ENCODE peak calls at places on chromosomes 12 and 14, in four cellular contexts. X, H, T and V are unnamed samples.

GRCh38 chr14:50816419-50817047 is 14.4 kb downstream of the NIN start:
- DNase-seq in H (no peak), X (no peak), T (no peak), V (no peak)

GRCh38 chr14:50045039-50045711 is 71.2 kb downstream of the VCPKMT start:
- DNase-seq in T (peak), H (peak), X (no peak), V (no peak)

GRCh38 chr14:68663385-68664076 is 129.3 kb downstream of the ZFP36L1 start:
- DNase-seq in H (no peak), T (no peak), X (no peak), V (no peak)

GRCh38 chr12:94874986-94875312 is 128.5 kb downstream of the NDUFA12 start:
- DNase-seq in T (no peak), H (no peak), X (peak), V (no peak)

GRCh38 chr12:56046027-56046780 is 4.5 kb downstream of the RPS26 start:
- DNase-seq in H (no peak), X (peak), T (no peak), V (no peak)

GRCh38 chr12:125683748-125684381 is 618.6 kb downstream of the AACS start:
- DNase-seq in H (peak), T (peak), X (peak), V (peak)

GRCh38 chr12:104792570-104792969 is 165.5 kb downstream of the SLC41A2 start:
- DNase-seq in T (no peak), H (peak), X (no peak), V (peak)

GRCh38 chr12:108616941-108617858 is 16.5 kb downstream of the SELPLG start:
- DNase-seq in H (no peak), X (no peak), T (no peak), V (no peak)

GRCh38 chr12:59626382-59626781 is 30.6 kb downstream of the SLC16A7 start:
- DNase-seq in H (no peak), X (no peak), T (no peak), V (no peak)

GRCh38 chr12:114361992-114362391 is 44.0 kb downstream of the TBX5 start:
- DNase-seq in H (no peak), X (no peak), T (no peak), V (no peak)

GRCh38 chr12:43758247-43758727 is 303 bp downstream of the PUS7L start:
- DNase-seq in T (peak), X (peak), H (peak), V (no peak)

GRCh38 chr12:67928621-67929369 is 60.5 kb upstream of the IFNG-AS1 start:
- DNase-seq in X (no peak), H (no peak), T (no peak), V (no peak)

GRCh38 chr14:51908086-51908485 is 47.7 kb downstream of the GNG2 start:
- DNase-seq in X (no peak), H (no peak), T (no peak), V (no peak)

GRCh38 chr12:78101946-78102635 is 271.4 kb downstream of the NAV3 start:
- DNase-seq in T (no peak), H (no peak), X (peak), V (no peak)

GRCh38 chr14:74392616-74393570 is 33.1 kb downstream of the SYNDIG1L start:
- DNase-seq in H (no peak), T (no peak), X (no peak), V (no peak)

GRCh38 chr12:10982244-10982643 is 4.5 kb downstream of the TAS2R50 start:
- DNase-seq in X (no peak), H (no peak), T (no peak), V (no peak)

GRCh38 chr12:88494520-88494919 is 85.8 kb downstream of the KITLG start:
- DNase-seq in X (no peak), T (no peak), H (no peak), V (no peak)

GRCh38 chr12:112555621-112556233 is 137.0 kb downstream of the PTPN11 start:
- DNase-seq in H (no peak), X (peak), T (no peak), V (no peak)

GRCh38 chr12:12723681-12724420 is 6.7 kb downstream of the CDKN1B start:
- DNase-seq in X (peak), H (peak), T (peak), V (peak)

GRCh38 chr12:73384592-73384991 is 1112.4 kb downstream of the TRHDE start:
- DNase-seq in X (no peak), T (no peak), H (no peak), V (no peak)

GRCh38 chr12:32312049-32312670 is 87.2 kb upstream of the FGD4 start:
- DNase-seq in H (no peak), T (no peak), X (peak), V (peak)

GRCh38 chr12:24820872-24821271 is 128.0 kb downstream of the BCAT1 start:
- DNase-seq in H (peak), T (no peak), X (no peak), V (peak)

GRCh38 chr12:108679282-108679681 is 45.6 kb upstream of the SELPLG start:
- DNase-seq in X (no peak), H (no peak), T (no peak), V (no peak)

GRCh38 chr14:55609681-55610080 is 29.7 kb downstream of the KTN1 start:
- DNase-seq in X (peak), T (no peak), H (no peak), V (peak)

GRCh38 chr14:38255673-38256357 is at the start of gene CLEC14A:
- DNase-seq in T (peak), X (peak), H (peak), V (peak)

GRCh38 chr12:132427177-132427725 is 62.7 kb upstream of the FBRSL1 start:
- DNase-seq in X (no peak), T (peak), H (peak), V (no peak)

GRCh38 chr12:6148061-6148460 is 23.6 kb upstream of the VWF start:
- DNase-seq in H (no peak), T (no peak), X (no peak), V (no peak)

GRCh38 chr12:94831081-94831747 is 172.3 kb downstream of the NDUFA12 start:
- DNase-seq in X (no peak), H (no peak), T (no peak), V (no peak)

GRCh38 chr12:49975370-49975761 is 2.6 kb downstream of the AQP6 start:
- DNase-seq in H (no peak), X (no peak), T (no peak), V (peak)

GRCh38 chr12:25583545-25583944 is 30.5 kb upstream of the LMNTD1 start:
- DNase-seq in T (no peak), X (peak), H (peak), V (peak)

GRCh38 chr12:6376079-6376941 is 947 bp upstream of the SCNN1A start:
- DNase-seq in T (no peak), X (peak), H (peak), V (peak)

GRCh38 chr14:34065222-34065621 is 114.3 kb upstream of the EGLN3 start:
- DNase-seq in H (no peak), X (no peak), T (no peak), V (no peak)

GRCh38 chr14:101503431-101504095 is 57.7 kb upstream of the DIO3 start:
- DNase-seq in H (no peak), X (no peak), T (no peak), V (no peak)

GRCh38 chr14:44700184-44700583 is 193.1 kb upstream of the FSCB start:
- DNase-seq in H (no peak), T (no peak), X (no peak), V (no peak)

GRCh38 chr14:93086441-93087055 is 29.2 kb downstream of the ITPK1 start:
- DNase-seq in H (no peak), X (no peak), T (no peak), V (no peak)

GRCh38 chr14:88470542-88471440 is 84.0 kb downstream of the PTPN21 start:
- DNase-seq in X (no peak), H (no peak), T (no peak), V (no peak)

GRCh38 chr14:90087433-90087832 is 25.6 kb downstream of the KCNK13 start:
- DNase-seq in X (no peak), H (peak), T (no peak), V (no peak)

GRCh38 chr12:119444462-119445044 is 110.0 kb downstream of the CCDC60 start:
- DNase-seq in T (no peak), X (peak), H (peak), V (peak)

GRCh38 chr14:32584079-32584478 is 255.0 kb downstream of the AKAP6 start:
- DNase-seq in H (no peak), T (no peak), X (no peak), V (no peak)

GRCh38 chr14:32590157-32590556 is 261.1 kb downstream of the AKAP6 start:
- DNase-seq in T (no peak), H (no peak), X (no peak), V (no peak)

GRCh38 chr14:32593290-32593942 is 264.3 kb downstream of the AKAP6 start:
- DNase-seq in H (no peak), X (no peak), T (no peak), V (no peak)

GRCh38 chr14:32588448-32589320 is 259.6 kb downstream of the AKAP6 start:
- DNase-seq in X (peak), H (peak), T (no peak), V (peak)
- TF ChIP-seq CTCF in X (peak), H (peak), T (peak), V (peak)

DNA sequence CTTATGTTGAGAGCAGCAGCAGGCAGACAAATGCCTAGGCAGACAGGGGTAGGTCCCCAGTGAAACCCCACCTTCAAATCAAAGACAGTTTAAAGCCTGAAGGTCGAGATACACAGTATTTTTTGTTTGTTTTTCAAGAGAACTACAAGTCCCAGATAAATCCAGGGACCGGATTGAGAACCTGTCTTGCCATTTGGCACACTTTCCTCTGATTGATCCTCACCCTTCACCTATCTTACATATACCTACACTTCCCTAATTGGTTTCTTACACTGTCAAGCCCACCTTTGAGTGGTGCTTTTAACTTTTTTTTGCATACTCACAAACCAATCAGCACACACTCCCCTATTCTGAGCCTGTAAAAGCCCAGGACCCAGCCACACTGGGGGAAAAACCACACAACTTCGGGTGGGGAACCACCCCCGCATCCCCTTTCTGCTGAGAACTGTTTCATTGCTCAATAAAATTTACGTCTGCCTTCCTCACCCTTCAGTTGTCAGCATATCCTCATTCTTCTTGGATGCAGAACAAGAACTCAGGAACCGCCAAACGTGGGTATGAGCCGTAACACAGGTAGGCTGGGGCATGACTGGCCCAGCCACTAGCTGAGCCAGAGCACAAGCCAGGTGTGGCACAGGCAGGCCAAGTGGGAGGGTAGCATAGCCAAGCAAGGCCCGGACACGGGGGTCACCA is 11.1 kb downstream of the DICER1 start:
- DNase-seq in H (peak), T (peak), X (no peak), V (no peak)
- H3K27ac ChIP-seq in H (peak), T (no peak), X (peak), V (no peak)

DNA sequence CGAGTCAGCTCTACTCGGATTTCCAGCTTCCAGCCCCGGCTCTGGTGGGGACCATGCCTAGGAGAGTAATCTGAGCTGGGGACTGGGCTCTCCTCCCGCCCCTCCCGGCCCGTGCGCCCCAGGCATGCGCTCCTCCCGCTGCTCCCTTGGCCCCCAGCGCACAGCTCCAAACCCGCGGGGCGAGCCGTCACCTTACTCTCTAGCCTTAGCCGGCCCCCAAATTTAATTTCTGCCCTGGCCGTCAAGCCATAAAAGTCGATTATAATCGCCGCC is 41.7 kb upstream of the CAPRIN2 start:
- DNase-seq in X (peak), H (peak), T (no peak), V (peak)
- H3K4me3 ChIP-seq in X (peak), H (peak), T (peak), V (peak)

DNA sequence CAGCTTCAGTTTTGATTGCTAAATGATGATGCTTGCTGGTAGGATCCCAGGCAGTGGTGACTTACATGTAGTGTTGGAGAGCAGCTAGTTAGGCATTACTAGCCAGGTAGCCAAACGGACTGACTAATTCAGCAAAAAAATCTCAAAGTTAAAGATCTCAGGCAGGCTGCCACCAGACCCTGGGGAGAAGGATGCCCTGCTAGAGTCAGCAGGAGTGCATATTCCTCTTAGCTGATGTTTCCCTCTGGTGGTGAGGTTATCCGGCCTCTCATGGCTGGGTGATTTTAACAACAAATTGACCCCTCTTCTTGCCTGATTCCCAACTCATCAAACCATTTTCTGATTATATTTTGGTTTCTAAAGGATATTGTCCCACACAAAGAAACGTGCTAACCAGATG is 2.8 kb downstream of the EFS start:
- DNase-seq in X (peak), T (no peak), H (no peak), V (no peak)
- TF ChIP-seq CTCF in X (peak), T (no peak), H (no peak), V (peak)

GRCh38 chr12:69698769-69699540 is at the start of gene BEST3:
- DNase-seq in X (no peak), T (no peak), H (no peak), V (no peak)

GRCh38 chr12:69703146-69703642 is 4.1 kb upstream of the BEST3 start:
- DNase-seq in H (no peak), X (no peak), T (no peak), V (no peak)

GRCh38 chr12:69708649-69709048 is 9.5 kb upstream of the BEST3 start:
- DNase-seq in H (no peak), X (no peak), T (no peak), V (no peak)

GRCh38 chr12:69701821-69702220 is 2.7 kb upstream of the BEST3 start:
- DNase-seq in H (no peak), X (no peak), T (no peak), V (no peak)

GRCh38 chr12:69704357-69704756 is 5.3 kb upstream of the BEST3 start:
- DNase-seq in X (no peak), T (no peak), H (no peak), V (no peak)
- H3K27ac ChIP-seq in X (no peak), T (no peak), H (no peak), V (no peak)

GRCh38 chr12:121085113-121085841 is 46.2 kb upstream of the OASL start:
- DNase-seq in T (no peak), X (no peak), H (no peak), V (no peak)
- H3K4me3 ChIP-seq in T (no peak), X (no peak), H (no peak), V (no peak)

DNA sequence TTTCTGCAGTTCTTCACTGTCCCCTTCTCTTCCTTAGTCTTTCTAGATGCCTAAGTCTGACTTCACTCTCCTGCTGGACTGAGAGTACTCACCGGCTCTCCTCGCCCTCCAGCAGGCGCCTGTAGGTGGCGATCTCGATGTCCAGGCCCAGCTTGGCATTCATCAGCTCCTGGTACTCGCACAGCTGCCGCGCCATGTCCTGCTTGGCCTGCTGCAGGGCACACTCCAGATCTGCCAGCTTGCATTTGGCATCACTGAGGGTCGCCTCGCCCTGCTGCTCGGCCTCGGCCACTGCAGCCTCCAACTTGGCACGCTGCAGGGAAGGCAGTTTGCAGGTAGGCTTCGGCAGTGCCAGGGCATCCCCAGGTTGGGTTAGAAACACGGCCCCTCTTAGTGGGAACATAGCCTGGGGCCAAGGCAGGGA is 5.2 kb downstream of the KRT84 start:
- DNase-seq in X (peak), T (peak), H (peak), V (peak)
- TF ChIP-seq CTCF in X (peak), T (peak), H (peak), V (peak)

GRCh38 chr12:75890660-75891059 is 140.9 kb downstream of the PHLDA1 start:
- DNase-seq in X (no peak), T (no peak), H (no peak), V (no peak)

GRCh38 chr12:75889214-75889613 is 142.4 kb downstream of the PHLDA1 start:
- DNase-seq in X (peak), H (no peak), T (no peak), V (no peak)

GRCh38 chr12:75888398-75888797 is 143.2 kb downstream of the PHLDA1 start:
- DNase-seq in H (no peak), X (no peak), T (no peak), V (no peak)

GRCh38 chr12:75891072-75891471 is 140.5 kb downstream of the PHLDA1 start:
- DNase-seq in T (no peak), H (no peak), X (no peak), V (no peak)

GRCh38 chr12:75890141-75890540 is 141.4 kb downstream of the PHLDA1 start:
- DNase-seq in T (no peak), X (no peak), H (no peak), V (no peak)
- H3K27ac ChIP-seq in T (no peak), X (no peak), H (no peak), V (no peak)

DNA sequence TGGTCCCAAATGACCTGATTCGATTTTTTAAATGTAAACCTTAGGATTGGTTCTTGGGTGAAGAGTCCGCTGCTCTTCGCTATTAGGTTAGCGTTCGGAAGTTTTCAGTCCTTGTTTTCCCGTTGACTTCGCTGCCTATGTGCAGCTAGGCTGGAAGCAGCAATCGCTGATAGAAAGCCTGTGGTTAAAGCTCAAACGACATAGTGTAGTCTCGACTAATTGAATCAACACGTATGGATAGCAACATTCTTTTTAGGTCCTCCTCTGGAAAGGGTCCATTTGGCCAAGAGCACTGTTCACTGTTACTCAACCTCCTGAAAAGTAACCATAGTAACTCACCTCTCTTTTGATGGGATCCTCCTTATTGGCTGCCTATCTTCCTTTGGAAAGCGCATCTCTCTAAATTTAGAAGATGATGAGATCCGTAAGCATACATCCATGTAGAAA is 355.5 kb downstream of the SNAPC1 start:
- DNase-seq in H (no peak), T (no peak), X (no peak), V (peak)
- H3K4me3 ChIP-seq in H (no peak), T (no peak), X (peak), V (peak)

DNA sequence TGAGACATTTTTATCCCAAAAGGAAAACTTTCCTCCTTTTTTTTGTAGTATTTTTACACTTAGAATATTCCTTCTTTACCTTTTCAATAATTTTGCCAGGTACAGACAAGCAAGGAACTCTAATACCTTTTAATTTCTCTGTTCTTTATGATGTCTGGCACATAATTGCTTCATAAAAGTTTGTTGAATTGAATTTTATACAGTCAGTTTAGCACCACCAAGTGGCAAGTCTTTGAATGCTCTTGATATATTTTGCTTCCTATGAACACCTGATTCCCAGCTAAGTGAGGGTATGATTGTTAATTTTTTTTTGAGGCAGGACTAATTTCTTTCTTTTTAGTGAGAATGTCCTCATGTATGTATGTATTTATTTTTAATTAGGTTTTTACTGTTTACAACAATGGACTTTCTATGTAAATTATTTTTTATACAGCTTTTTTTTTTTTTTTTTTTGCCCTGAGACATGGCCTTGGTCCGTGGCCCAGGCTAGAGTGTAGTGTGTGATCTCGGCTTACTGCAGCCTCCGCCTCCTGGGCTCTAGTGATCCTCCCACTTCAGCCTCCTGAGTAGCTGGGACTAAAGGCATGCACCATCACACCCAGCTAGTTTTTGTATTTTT is 6.9 kb downstream of the TBC1D15 start:
- DNase-seq in T (no peak), X (peak), H (no peak), V (peak)
- TF ChIP-seq CTCF in T (peak), X (peak), H (peak), V (peak)